ENCODE peak calls at places on chromosome 15, in nine cellular contexts. O is GM04504; Q is T-helper 2 cell; G is esophagus muscularis mucosa; N is CD8-positive, alpha-beta memory T cell; V is cardiac fibroblast; J is endothelial cell; R is stimulated activated CD8-positive, alpha-beta memory T cell treated with anti-CD3 and anti-CD28 coated beads, Interleukin-12 subunit alpha, Interleukin-12 subunit beta, amount 100 ng/mL, for 1 hour; T is A172. B is an unnamed sample.

GRCh38 chr15:100873029-100873677 is 6.5 kb upstream of the ALDH1A3 start:
- DNase-seq in R (peak), G (no peak), N (peak), J (peak), T (peak), O (peak), Q (peak), V (peak), B (peak)

GRCh38 chr15:37090543-37091175 is 9.7 kb downstream of the MEIS2 start:
- DNase-seq in R (no peak), Q (no peak), O (no peak), V (no peak), T (no peak), N (no peak), J (no peak), G (no peak), B (no peak)

GRCh38 chr15:48112242-48112641 is 8.5 kb upstream of the SLC24A5 start:
- DNase-seq in N (no peak), Q (no peak), T (peak), R (no peak), G (peak), J (peak), O (no peak), V (peak), B (no peak)

GRCh38 chr15:34986326-34987181 is 1.5 kb downstream of the ZNF770 start:
- DNase-seq in T (no peak), Q (no peak), N (no peak), R (no peak), G (no peak), J (no peak), V (no peak), O (no peak), B (peak)

GRCh38 chr15:93467327-93467726 is 378.3 kb upstream of the RGMA start:
- DNase-seq in N (no peak), J (no peak), Q (no peak), R (no peak), G (no peak), T (no peak), O (no peak), V (peak), B (peak)

GRCh38 chr15:77497942-77498361 is 77.3 kb downstream of the HMG20A start:
- DNase-seq in G (no peak), O (no peak), V (no peak), Q (no peak), J (no peak), T (no peak), R (no peak), N (no peak), B (no peak)

GRCh38 chr15:89496155-89497098 is at the start of gene RHCG:
- DNase-seq in G (no peak), V (peak), T (no peak), J (peak), N (no peak), O (no peak), Q (no peak), R (no peak), B (peak)

GRCh38 chr15:49038382-49038781 is 7.9 kb downstream of the SECISBP2L start:
- DNase-seq in J (no peak), V (no peak), N (no peak), O (no peak), Q (no peak), R (no peak), T (no peak), G (no peak), B (no peak)

GRCh38 chr15:51731549-51732267 is 5.7 kb downstream of the LYSMD2 start:
- DNase-seq in T (peak), G (peak), O (no peak), R (no peak), J (no peak), Q (no peak), V (peak), N (peak), B (no peak)

GRCh38 chr15:77541421-77542181 is 91.1 kb downstream of the LINGO1 start:
- DNase-seq in J (no peak), T (no peak), O (no peak), G (no peak), Q (no peak), V (peak), R (no peak), N (no peak), B (no peak)

GRCh38 chr15:43954181-43954621 is 127.4 kb downstream of the WDR76 start:
- DNase-seq in T (peak), J (no peak), R (no peak), O (no peak), N (no peak), Q (no peak), V (peak), G (no peak), B (no peak)

GRCh38 chr15:97177135-97177704 is 783.3 kb upstream of the ARRDC4 start:
- DNase-seq in J (peak), N (no peak), T (no peak), Q (no peak), V (no peak), G (no peak), R (no peak), O (no peak), B (no peak)

GRCh38 chr15:54462511-54462913 is 484.3 kb downstream of the UNC13C start:
- DNase-seq in V (no peak), G (no peak), O (no peak), T (no peak), R (no peak), J (no peak), Q (no peak), N (no peak), B (no peak)

GRCh38 chr15:40929730-40930429 is 740 bp downstream of the DLL4 start:
- DNase-seq in R (no peak), V (peak), O (no peak), G (no peak), T (no peak), J (no peak), N (no peak), Q (no peak), B (no peak)

GRCh38 chr15:101604124-101604874 is 47.9 kb downstream of the TM2D3 start:
- DNase-seq in Q (no peak), T (no peak), O (no peak), V (no peak), N (no peak), G (no peak), R (no peak), J (no peak), B (no peak)

GRCh38 chr15:75042730-75043508 is 19.5 kb downstream of the PPCDC start:
- DNase-seq in T (peak), G (peak), N (peak), J (peak), Q (no peak), R (peak), V (peak), O (no peak), B (no peak)

GRCh38 chr15:70935631-70936030 is 43.0 kb downstream of the LRRC49 start:
- DNase-seq in Q (no peak), O (no peak), V (no peak), G (no peak), T (no peak), N (no peak), R (no peak), J (no peak), B (no peak)

GRCh38 chr15:34582461-34583357 is 742 bp downstream of the GOLGA8B start:
- DNase-seq in R (no peak), Q (no peak), T (peak), V (peak), N (peak), G (no peak), J (peak), O (no peak), B (no peak)

GRCh38 chr15:99507016-99507731 is 58.6 kb upstream of the MEF2A start:
- DNase-seq in V (peak), T (no peak), R (no peak), O (no peak), N (no peak), J (no peak), Q (no peak), G (peak), B (no peak)

GRCh38 chr15:61816856-61817255 is 243.4 kb downstream of the VPS13C start:
- DNase-seq in N (no peak), R (no peak), G (peak), Q (no peak), V (no peak), T (no peak), O (no peak), J (no peak), B (no peak)

GRCh38 chr15:92817339-92817886 is 82.7 kb upstream of the CHD2 start:
- DNase-seq in Q (no peak), N (no peak), V (no peak), O (no peak), J (no peak), G (no peak), R (no peak), T (peak), B (no peak)

GRCh38 chr15:71792521-71792920 is 17.8 kb upstream of the NR2E3 start:
- DNase-seq in O (no peak), J (no peak), G (no peak), Q (no peak), V (peak), T (peak), N (no peak), R (no peak), B (peak)

GRCh38 chr15:31300981-31301686 is 25.5 kb upstream of the KLF13 start:
- DNase-seq in J (no peak), R (no peak), N (no peak), T (no peak), V (no peak), Q (no peak), O (no peak), G (peak), B (no peak)

GRCh38 chr15:40398413-40398873 is 7.2 kb upstream of the IVD start:
- DNase-seq in R (no peak), O (no peak), V (no peak), N (no peak), G (no peak), Q (no peak), T (no peak), J (no peak), B (no peak)

GRCh38 chr15:63981596-63982320 is 64.5 kb downstream of the DAPK2 start:
- DNase-seq in R (no peak), Q (no peak), V (no peak), N (no peak), J (no peak), O (no peak), G (no peak), T (no peak), B (no peak)

GRCh38 chr15:99427210-99427609 is 138.6 kb upstream of the MEF2A start:
- DNase-seq in G (no peak), R (no peak), O (no peak), N (no peak), Q (no peak), J (no peak), T (no peak), V (no peak), B (no peak)

GRCh38 chr15:76991048-76991447 is 3.9 kb upstream of the PSTPIP1 start:
- DNase-seq in T (no peak), R (no peak), J (no peak), N (no peak), Q (no peak), O (no peak), V (no peak), G (no peak), B (no peak)

GRCh38 chr15:92773340-92773739 is 117.8 kb upstream of the FAM174B start:
- DNase-seq in N (no peak), Q (no peak), R (no peak), G (no peak), T (no peak), O (no peak), J (no peak), V (no peak), B (no peak)

GRCh38 chr15:90654233-90655124 is 62.7 kb upstream of the BLM start:
- DNase-seq in N (no peak), T (peak), G (no peak), R (no peak), V (peak), Q (no peak), O (no peak), J (no peak), B (no peak)

GRCh38 chr15:56356616-56357015 is 8.6 kb upstream of the TEX9 start:
- DNase-seq in N (no peak), R (no peak), O (peak), Q (no peak), J (no peak), V (peak), G (no peak), T (peak), B (no peak)

GRCh38 chr15:101267320-101268104 is 9.8 kb downstream of the SELENOS start:
- DNase-seq in V (peak), R (no peak), N (no peak), T (peak), O (peak), Q (no peak), G (no peak), J (no peak), B (no peak)

GRCh38 chr15:89335289-89336041 is 841 bp upstream of the POLG start:
- DNase-seq in O (no peak), T (no peak), V (no peak), Q (no peak), J (peak), N (peak), R (no peak), G (no peak), B (no peak)

GRCh38 chr15:39784125-39784524 is 1.5 kb upstream of the FSIP1 start:
- DNase-seq in G (no peak), T (peak), N (no peak), R (no peak), O (no peak), V (peak), Q (no peak), J (no peak), B (no peak)

GRCh38 chr15:88029696-88030095 is 226.8 kb downstream of the NTRK3 start:
- DNase-seq in G (no peak), Q (no peak), N (no peak), J (no peak), T (peak), O (peak), V (no peak), R (no peak), B (no peak)

GRCh38 chr15:88745075-88745474 is 58.2 kb upstream of the ACAN start:
- DNase-seq in N (no peak), J (no peak), Q (no peak), R (no peak), O (no peak), V (peak), G (no peak), T (no peak), B (no peak)